ENCODE peak calls at places on chromosomes 2 and 18, in nine cellular contexts. One of them, this sample, is unnamed.
A peak's percentile ranks its signal among the peaks of the same experiment; 100 is the strongest.

GRCh38 chr2:200795044-200795443 is 16.7 kb upstream of the BZW1 start:
- DNase-seq in PC-9: no peak
- DNase-seq in psoas muscle: peak; percentile 66
- DNase-seq in aorta: no peak
- DNase-seq in effector memory CD4-positive, alpha-beta T cell: no peak
- DNase-seq in adrenal gland: peak; percentile 40
- DNase-seq in heart right ventricle: no peak
- DNase-seq in stomach: no peak
- DNase-seq in right atrium auricular region: no peak
- DNase-seq in this sample: no peak

GRCh38 chr18:32889620-32890593 is 117.1 kb upstream of the KLHL14 start:
- DNase-seq in heart right ventricle: no peak
- DNase-seq in PC-9: no peak
- DNase-seq in psoas muscle: no peak
- DNase-seq in aorta: no peak
- DNase-seq in stomach: no peak
- DNase-seq in right atrium auricular region: no peak
- DNase-seq in effector memory CD4-positive, alpha-beta T cell: no peak
- DNase-seq in adrenal gland: no peak
- DNase-seq in this sample: no peak

GRCh38 chr2:19649785-19650380 is 251.9 kb downstream of the TTC32 start:
- DNase-seq in PC-9: peak; percentile 25
- DNase-seq in heart right ventricle: no peak
- DNase-seq in stomach: no peak
- DNase-seq in adrenal gland: no peak
- DNase-seq in aorta: peak; percentile 64
- DNase-seq in effector memory CD4-positive, alpha-beta T cell: no peak
- DNase-seq in right atrium auricular region: peak; percentile 81
- DNase-seq in psoas muscle: no peak
- DNase-seq in this sample: peak; percentile 33

GRCh38 chr2:33099989-33100388 is 153.2 kb downstream of the LTBP1 start:
- DNase-seq in adrenal gland: no peak
- DNase-seq in stomach: no peak
- DNase-seq in PC-9: no peak
- DNase-seq in effector memory CD4-positive, alpha-beta T cell: no peak
- DNase-seq in psoas muscle: no peak
- DNase-seq in aorta: no peak
- DNase-seq in heart right ventricle: no peak
- DNase-seq in right atrium auricular region: no peak
- DNase-seq in this sample: no peak

GRCh38 chr18:50622865-50623393 is 63.0 kb downstream of the MAPK4 start:
- DNase-seq in psoas muscle: no peak
- DNase-seq in right atrium auricular region: peak; percentile 18
- DNase-seq in stomach: no peak
- DNase-seq in heart right ventricle: no peak
- DNase-seq in aorta: no peak
- DNase-seq in effector memory CD4-positive, alpha-beta T cell: no peak
- DNase-seq in adrenal gland: no peak
- DNase-seq in PC-9: no peak
- DNase-seq in this sample: no peak

GRCh38 chr2:14628906-14629305 is 3.6 kb upstream of the LRATD1 start:
- DNase-seq in psoas muscle: no peak
- DNase-seq in adrenal gland: no peak
- DNase-seq in heart right ventricle: no peak
- DNase-seq in aorta: no peak
- DNase-seq in stomach: peak; percentile 46
- DNase-seq in PC-9: peak; percentile 29
- DNase-seq in effector memory CD4-positive, alpha-beta T cell: no peak
- DNase-seq in right atrium auricular region: no peak
- DNase-seq in this sample: no peak

GRCh38 chr18:79975985-79976680 is 11.7 kb downstream of the HSBP1L1 start:
- DNase-seq in psoas muscle: no peak
- DNase-seq in right atrium auricular region: no peak
- DNase-seq in PC-9: peak; percentile 3
- DNase-seq in effector memory CD4-positive, alpha-beta T cell: no peak
- DNase-seq in adrenal gland: no peak
- DNase-seq in aorta: no peak
- DNase-seq in stomach: no peak
- DNase-seq in heart right ventricle: peak; percentile 54
- DNase-seq in this sample: peak; percentile 68

GRCh38 chr2:120445431-120446143 is 99.7 kb downstream of the INHBB start:
- DNase-seq in PC-9: no peak
- DNase-seq in heart right ventricle: no peak
- DNase-seq in right atrium auricular region: no peak
- DNase-seq in aorta: no peak
- DNase-seq in effector memory CD4-positive, alpha-beta T cell: no peak
- DNase-seq in adrenal gland: no peak
- DNase-seq in psoas muscle: no peak
- DNase-seq in stomach: no peak
- DNase-seq in this sample: no peak

GRCh38 chr18:2846638-2847340 is at the start of gene EMILIN2:
- DNase-seq in psoas muscle: peak; percentile 85
- DNase-seq in adrenal gland: peak; percentile 47
- DNase-seq in heart right ventricle: peak; percentile 72
- DNase-seq in aorta: peak; percentile 94
- DNase-seq in stomach: peak; percentile 55
- DNase-seq in effector memory CD4-positive, alpha-beta T cell: no peak
- DNase-seq in right atrium auricular region: peak; percentile 91
- DNase-seq in PC-9: peak; percentile 10
- DNase-seq in this sample: peak; percentile 74

GRCh38 chr2:193824474-193824873 is 1629.7 kb upstream of the TMEFF2 start:
- DNase-seq in aorta: no peak
- DNase-seq in effector memory CD4-positive, alpha-beta T cell: no peak
- DNase-seq in right atrium auricular region: no peak
- DNase-seq in PC-9: no peak
- DNase-seq in stomach: no peak
- DNase-seq in heart right ventricle: no peak
- DNase-seq in adrenal gland: no peak
- DNase-seq in psoas muscle: no peak
- DNase-seq in this sample: no peak

GRCh38 chr2:219444566-219445091 is 10.0 kb downstream of the SPEG start:
- DNase-seq in heart right ventricle: no peak
- DNase-seq in effector memory CD4-positive, alpha-beta T cell: no peak
- DNase-seq in adrenal gland: no peak
- DNase-seq in stomach: no peak
- DNase-seq in psoas muscle: peak; percentile 48
- DNase-seq in right atrium auricular region: no peak
- DNase-seq in PC-9: no peak
- DNase-seq in aorta: no peak
- DNase-seq in this sample: no peak

GRCh38 chr2:174802459-174802858 is 38.2 kb upstream of the CHRNA1 start:
- DNase-seq in psoas muscle: no peak
- DNase-seq in adrenal gland: no peak
- DNase-seq in heart right ventricle: no peak
- DNase-seq in aorta: no peak
- DNase-seq in stomach: no peak
- DNase-seq in effector memory CD4-positive, alpha-beta T cell: no peak
- DNase-seq in PC-9: no peak
- DNase-seq in right atrium auricular region: no peak
- DNase-seq in this sample: no peak

GRCh38 chr2:85772019-85772745 is 18.4 kb downstream of the ATOH8 start:
- DNase-seq in adrenal gland: peak; percentile 97
- DNase-seq in aorta: peak; percentile 98
- DNase-seq in effector memory CD4-positive, alpha-beta T cell: no peak
- DNase-seq in right atrium auricular region: peak; percentile 99
- DNase-seq in heart right ventricle: peak; percentile 99
- DNase-seq in psoas muscle: peak; percentile 99
- DNase-seq in stomach: peak; percentile 98
- DNase-seq in PC-9: peak; percentile 97
- DNase-seq in this sample: peak; percentile 98

GRCh38 chr2:100417745-100418090 is 250 bp upstream of the CHST10 start:
- DNase-seq in effector memory CD4-positive, alpha-beta T cell: no peak
- DNase-seq in aorta: no peak
- DNase-seq in psoas muscle: no peak
- DNase-seq in PC-9: no peak
- DNase-seq in stomach: no peak
- DNase-seq in heart right ventricle: no peak
- DNase-seq in right atrium auricular region: peak; percentile 38
- DNase-seq in adrenal gland: no peak
- DNase-seq in this sample: no peak

GRCh38 chr2:36525245-36525644 is 72.7 kb downstream of the FEZ2 start:
- DNase-seq in effector memory CD4-positive, alpha-beta T cell: no peak
- DNase-seq in aorta: no peak
- DNase-seq in PC-9: no peak
- DNase-seq in stomach: no peak
- DNase-seq in right atrium auricular region: no peak
- DNase-seq in psoas muscle: no peak
- DNase-seq in heart right ventricle: no peak
- DNase-seq in adrenal gland: no peak
- DNase-seq in this sample: no peak
- H3K36me3 ChIP-seq in effector memory CD4-positive, alpha-beta T cell: no peaks in the 10 kb centered on the region
- H3K36me3 ChIP-seq in aorta: peaks cover 12% of the 10 kb centered on the region
- H3K36me3 ChIP-seq in PC-9: peaks cover 4% of the 10 kb centered on the region
- H3K36me3 ChIP-seq in stomach: peaks cover 43% of the 10 kb centered on the region
- H3K36me3 ChIP-seq in right atrium auricular region: peaks cover 22% of the 10 kb centered on the region
- H3K36me3 ChIP-seq in psoas muscle: peaks cover 87% of the 10 kb centered on the region
- H3K36me3 ChIP-seq in heart right ventricle: peaks cover 55% of the 10 kb centered on the region
- H3K36me3 ChIP-seq in adrenal gland: no peaks in the 10 kb centered on the region
- H3K36me3 ChIP-seq in this sample: peaks cover 61% of the 10 kb centered on the region

GRCh38 chr2:135685361-135685760 is 56.3 kb upstream of the UBXN4 start:
- DNase-seq in aorta: no peak
- DNase-seq in adrenal gland: no peak
- DNase-seq in PC-9: no peak
- DNase-seq in right atrium auricular region: no peak
- DNase-seq in stomach: no peak
- DNase-seq in heart right ventricle: no peak
- DNase-seq in psoas muscle: no peak
- DNase-seq in effector memory CD4-positive, alpha-beta T cell: no peak
- DNase-seq in this sample: no peak

GRCh38 chr2:135689679-135690078 is 52.0 kb upstream of the UBXN4 start:
- DNase-seq in PC-9: no peak
- DNase-seq in aorta: no peak
- DNase-seq in right atrium auricular region: no peak
- DNase-seq in psoas muscle: no peak
- DNase-seq in adrenal gland: no peak
- DNase-seq in heart right ventricle: no peak
- DNase-seq in effector memory CD4-positive, alpha-beta T cell: no peak
- DNase-seq in stomach: no peak
- DNase-seq in this sample: no peak

GRCh38 chr2:135688978-135689377 is 52.7 kb upstream of the UBXN4 start:
- DNase-seq in stomach: no peak
- DNase-seq in PC-9: no peak
- DNase-seq in heart right ventricle: no peak
- DNase-seq in aorta: no peak
- DNase-seq in effector memory CD4-positive, alpha-beta T cell: no peak
- DNase-seq in psoas muscle: no peak
- DNase-seq in adrenal gland: no peak
- DNase-seq in right atrium auricular region: no peak
- DNase-seq in this sample: no peak

DNA sequence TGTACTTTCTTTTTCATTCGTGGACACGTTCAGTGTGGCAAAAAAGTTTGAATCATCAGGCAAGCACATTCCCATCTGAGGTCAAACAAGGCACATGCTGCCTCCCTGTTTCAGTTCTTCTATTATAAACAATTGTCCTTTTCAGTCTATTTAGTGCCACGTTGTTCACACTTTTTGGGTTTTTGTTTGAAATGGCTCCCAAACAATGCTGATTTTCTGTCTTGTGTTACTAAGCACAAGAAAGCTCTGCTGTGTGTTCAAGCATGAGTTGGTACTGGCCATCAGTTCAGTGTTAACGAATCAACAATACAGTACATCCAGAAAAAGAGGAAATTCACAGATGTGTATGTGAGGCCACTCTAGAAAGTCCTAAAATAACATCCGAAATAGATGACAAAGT is 53.7 kb upstream of the UBXN4 start:
- DNase-seq in aorta: no peak
- DNase-seq in PC-9: no peak
- DNase-seq in heart right ventricle: no peak
- DNase-seq in adrenal gland: no peak
- DNase-seq in effector memory CD4-positive, alpha-beta T cell: no peak
- DNase-seq in right atrium auricular region: no peak
- DNase-seq in psoas muscle: no peak
- DNase-seq in stomach: no peak
- DNase-seq in this sample: no peak
- H3K36me3 ChIP-seq in aorta: peaks cover 4% of the 10 kb centered on the region
- H3K36me3 ChIP-seq in PC-9: no peaks in the 10 kb centered on the region
- H3K36me3 ChIP-seq in heart right ventricle: peaks cover 10% of the 10 kb centered on the region
- H3K36me3 ChIP-seq in adrenal gland: no peaks in the 10 kb centered on the region
- H3K36me3 ChIP-seq in effector memory CD4-positive, alpha-beta T cell: no peaks in the 10 kb centered on the region
- H3K36me3 ChIP-seq in right atrium auricular region: no peaks in the 10 kb centered on the region
- H3K36me3 ChIP-seq in psoas muscle: peaks cover 28% of the 10 kb centered on the region
- H3K36me3 ChIP-seq in stomach: peaks cover 24% of the 10 kb centered on the region
- H3K36me3 ChIP-seq in this sample: peaks cover 31% of the 10 kb centered on the region

DNA sequence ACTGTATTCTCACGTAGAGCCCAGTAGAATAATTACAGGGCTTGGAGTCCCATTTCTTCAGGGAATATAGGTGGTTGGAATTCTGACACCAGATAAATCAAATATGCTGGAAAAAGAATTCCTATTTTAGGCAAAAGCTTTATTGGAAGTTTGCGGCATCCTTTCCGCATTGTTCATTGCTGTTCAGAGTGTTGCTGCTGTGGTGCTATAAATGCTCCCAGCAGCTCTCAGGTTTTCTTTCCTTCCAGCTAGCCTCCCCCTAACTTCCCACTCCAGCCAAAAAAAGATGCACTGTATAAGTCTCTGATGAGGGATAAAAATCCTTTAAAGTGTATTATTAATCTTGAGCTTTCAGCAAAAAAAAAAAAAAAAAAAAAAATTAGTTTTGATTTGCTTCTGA is 25.5 kb upstream of the POLR1B start:
- DNase-seq in adrenal gland: no peak
- DNase-seq in effector memory CD4-positive, alpha-beta T cell: no peak
- DNase-seq in stomach: no peak
- DNase-seq in heart right ventricle: no peak
- DNase-seq in PC-9: no peak
- DNase-seq in right atrium auricular region: no peak
- DNase-seq in psoas muscle: no peak
- DNase-seq in aorta: no peak
- DNase-seq in this sample: no peak
- H3K36me3 ChIP-seq in adrenal gland: no peaks in the 10 kb centered on the region
- H3K36me3 ChIP-seq in effector memory CD4-positive, alpha-beta T cell: peaks cover 28% of the 10 kb centered on the region
- H3K36me3 ChIP-seq in stomach: peaks cover 52% of the 10 kb centered on the region
- H3K36me3 ChIP-seq in heart right ventricle: peaks cover 85% of the 10 kb centered on the region
- H3K36me3 ChIP-seq in PC-9: no peaks in the 10 kb centered on the region
- H3K36me3 ChIP-seq in right atrium auricular region: peaks cover 32% of the 10 kb centered on the region
- H3K36me3 ChIP-seq in psoas muscle: peaks cover 44% of the 10 kb centered on the region
- H3K36me3 ChIP-seq in aorta: peaks cover 5% of the 10 kb centered on the region
- H3K36me3 ChIP-seq in this sample: peaks cover 78% of the 10 kb centered on the region

GRCh38 chr2:240127911-240128607 is 8.0 kb downstream of the COPS9 start:
- DNase-seq in right atrium auricular region: no peak
- DNase-seq in psoas muscle: peak; percentile 7
- DNase-seq in PC-9: no peak
- DNase-seq in aorta: peak; percentile 32
- DNase-seq in heart right ventricle: no peak
- DNase-seq in effector memory CD4-positive, alpha-beta T cell: no peak
- DNase-seq in stomach: no peak
- DNase-seq in adrenal gland: no peak
- DNase-seq in this sample: no peak
- H3K36me3 ChIP-seq in right atrium auricular region: peaks cover 48% of the 10 kb centered on the region
- H3K36me3 ChIP-seq in psoas muscle: peaks cover 58% of the 10 kb centered on the region
- H3K36me3 ChIP-seq in PC-9: peaks cover 22% of the 10 kb centered on the region
- H3K36me3 ChIP-seq in aorta: peaks cover 22% of the 10 kb centered on the region
- H3K36me3 ChIP-seq in heart right ventricle: peaks cover 56% of the 10 kb centered on the region
- H3K36me3 ChIP-seq in effector memory CD4-positive, alpha-beta T cell: peaks cover 55% of the 10 kb centered on the region
- H3K36me3 ChIP-seq in stomach: peaks cover 75% of the 10 kb centered on the region
- H3K36me3 ChIP-seq in adrenal gland: no peaks in the 10 kb centered on the region
- H3K36me3 ChIP-seq in this sample: peaks cover 58% of the 10 kb centered on the region

This sample was measured in heart left ventricle.